ENCODE peak calls at places on chromosomes 2 and 18, in seven cellular contexts. O is HCT116, E is K562, I is GM12878, Y is SK-N-SH, N is HepG2, A is H1. X is an unnamed sample.

GRCh38 chr2:105391763-105392662 is 6.8 kb downstream of the FHL2 start:
- DNase-seq in I (no peak), Y (no peak), A (no peak), E (no peak), N (no peak), O (no peak), X (no peak)

GRCh38 chr2:101843048-101843447 is 145.5 kb downstream of the MAP4K4 start:
- DNase-seq in I (no peak), O (no peak), Y (no peak), A (no peak), N (no peak), E (no peak), X (no peak)

GRCh38 chr2:60535392-60536312 is 17.8 kb downstream of the BCL11A start:
- DNase-seq in N (no peak), A (no peak), Y (no peak), O (no peak), E (no peak), I (no peak), X (no peak)

GRCh38 chr2:95314964-95315611 is 17.9 kb downstream of the KCNIP3 start:
- DNase-seq in Y (peak), O (peak), A (peak), E (peak), N (peak), I (no peak), X (peak)

GRCh38 chr2:177058747-177059146 is 153.8 kb upstream of the HNRNPA3 start:
- DNase-seq in O (no peak), A (no peak), E (no peak), N (no peak), Y (no peak), I (peak), X (no peak)

GRCh38 chr2:68766378-68766845 is 31.8 kb downstream of the ARHGAP25 start:
- DNase-seq in O (no peak), E (no peak), N (no peak), Y (no peak), A (no peak), I (no peak), X (no peak)

GRCh38 chr2:16507655-16508054 is 158.0 kb downstream of the CYRIA start:
- DNase-seq in A (no peak), E (no peak), O (no peak), Y (no peak), N (no peak), I (no peak), X (no peak)

GRCh38 chr2:151840216-151840691 is 12.0 kb upstream of the ARL5A start:
- DNase-seq in Y (no peak), N (no peak), A (no peak), I (peak), E (no peak), O (no peak), X (no peak)

GRCh38 chr2:100817388-100817985 is 2.5 kb upstream of the NPAS2 start:
- DNase-seq in O (no peak), A (no peak), E (no peak), Y (no peak), I (no peak), N (no peak), X (no peak)

GRCh38 chr2:109609352-109610024 is 4.3 kb downstream of the SEPTIN10 start:
- DNase-seq in N (no peak), A (no peak), E (no peak), Y (no peak), O (peak), I (no peak), X (no peak)

GRCh38 chr2:120322329-120322728 is 23.6 kb upstream of the INHBB start:
- DNase-seq in N (no peak), E (no peak), Y (no peak), A (no peak), I (no peak), O (no peak), X (no peak)

GRCh38 chr2:191643425-191643824 is 34.5 kb upstream of the NABP1 start:
- DNase-seq in N (no peak), A (no peak), I (no peak), Y (peak), E (no peak), O (no peak), X (no peak)

GRCh38 chr2:199955007-199955338 is 318 bp downstream of the TYW5 start:
- DNase-seq in A (no peak), Y (no peak), N (peak), I (peak), O (no peak), E (no peak), X (no peak)

GRCh38 chr18:57768557-57769326 is 34.4 kb downstream of the ATP8B1 start:
- DNase-seq in E (no peak), N (no peak), O (no peak), Y (no peak), A (no peak), I (no peak), X (peak)

GRCh38 chr2:11356760-11357159 is 12.3 kb upstream of the ROCK2 start:
- DNase-seq in O (no peak), Y (no peak), I (no peak), A (no peak), E (no peak), N (no peak), X (no peak)

GRCh38 chr18:46028536-46028891 is 43.5 kb downstream of the PSTPIP2 start:
- DNase-seq in E (no peak), O (no peak), N (no peak), I (no peak), A (no peak), Y (no peak), X (no peak)

GRCh38 chr2:186751790-186752189 is 57.9 kb downstream of the FAM171B start:
- DNase-seq in Y (no peak), N (no peak), O (no peak), I (peak), A (no peak), E (no peak), X (no peak)

GRCh38 chr2:186751078-186751477 is 57.2 kb downstream of the FAM171B start:
- DNase-seq in E (no peak), I (no peak), A (no peak), O (no peak), Y (no peak), N (no peak), X (no peak)

GRCh38 chr2:186761814-186762213 is 68.0 kb downstream of the FAM171B start:
- DNase-seq in E (no peak), A (no peak), O (no peak), Y (no peak), I (no peak), N (no peak), X (no peak)

GRCh38 chr2:186755066-186755465 is 61.2 kb downstream of the FAM171B start:
- DNase-seq in I (no peak), A (no peak), O (no peak), E (no peak), N (no peak), Y (no peak), X (no peak)

GRCh38 chr2:186757009-186757408 is 63.1 kb downstream of the FAM171B start:
- DNase-seq in E (no peak), A (no peak), I (no peak), O (no peak), Y (no peak), N (no peak), X (no peak)
- TF ChIP-seq JUND in E (no peak), A (no peak), I (no peak), O (no peak), Y (no peak), N (no peak), X (no peak)

DNA sequence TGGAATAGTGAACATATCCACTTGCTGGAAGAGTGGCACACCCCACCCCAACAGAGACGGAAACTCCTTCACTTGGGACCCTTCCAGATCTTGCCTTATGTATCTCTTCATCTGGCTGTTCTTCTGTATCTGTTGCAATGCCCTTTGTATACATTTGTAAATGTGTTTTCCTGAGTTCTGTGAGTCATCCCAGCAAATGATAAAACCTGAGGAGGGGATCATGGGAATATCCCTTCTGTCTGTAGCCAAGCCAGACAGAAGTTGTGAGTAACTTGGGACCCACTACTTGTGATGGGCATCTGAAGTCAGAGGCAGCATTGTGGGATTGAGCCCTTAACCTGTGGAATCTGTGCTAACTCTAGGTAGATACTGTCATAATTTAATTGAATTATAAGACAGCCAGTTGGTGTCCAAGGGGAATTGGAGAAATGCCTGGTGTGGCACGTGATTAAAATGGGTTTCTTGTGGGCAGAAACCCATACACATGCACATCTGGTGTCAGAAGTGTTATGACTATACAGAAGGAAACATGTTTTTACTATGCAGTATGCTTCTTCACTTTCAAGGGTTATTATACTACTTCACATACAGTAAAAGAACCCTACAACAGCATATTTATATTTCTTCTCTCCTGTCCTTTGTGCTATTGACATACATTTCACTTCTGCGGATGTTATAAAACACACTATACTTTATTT is 32.3 kb upstream of the TMEM247 start:
- DNase-seq in Y (no peak), I (no peak), N (no peak), A (no peak), E (no peak), O (no peak), X (no peak)
- TF ChIP-seq JUND in Y (no peak), I (no peak), N (no peak), A (no peak), E (no peak), O (no peak), X (no peak)

GRCh38 chr2:160812830-160813505 is 319.4 kb upstream of the RBMS1 start:
- DNase-seq in N (no peak), O (no peak), E (no peak), A (no peak), I (no peak), Y (no peak), X (no peak)
- TF ChIP-seq JUND in N (no peak), O (no peak), E (no peak), A (no peak), I (no peak), Y (no peak), X (no peak)

GRCh38 chr2:8412586-8412985 is 269.3 kb upstream of the ID2 start:
- DNase-seq in I (no peak), O (no peak), E (no peak), N (no peak), Y (no peak), A (no peak), X (no peak)
- TF ChIP-seq JUND in I (no peak), O (no peak), E (no peak), N (no peak), Y (no peak), A (no peak), X (no peak)